ENCODE peak calls at places on chromosomes 2 and 18, in six cellular contexts. V is fibroblast of the aortic adventitia, D is epithelial cell of esophagus, O is endodermal cell, K is heart left ventricle, C is stomach. Y is an unnamed sample.

GRCh38 chr18:55634545-55634944 is 46.6 kb upstream of the TCF4 start:
- DNase-seq in O (no peak), C (no peak), V (peak; percentile 87), D (peak; percentile 88), K (no peak), Y (peak; percentile 84)

GRCh38 chr2:129396980-129397599 is 582.4 kb upstream of the RAB6C start:
- DNase-seq in C (no peak), O (peak; percentile 82), V (no peak), K (no peak), D (peak; percentile 70), Y (no peak)

GRCh38 chr2:163592954-163593622 is 142.7 kb downstream of the FIGN start:
- DNase-seq in O (no peak), K (no peak), V (no peak), D (no peak), C (no peak), Y (no peak)

GRCh38 chr2:127657232-127657595 is 11.3 kb downstream of the GPR17 start:
- DNase-seq in K (no peak), O (no peak), D (no peak), C (no peak), V (no peak), Y (no peak)

GRCh38 chr2:238423561-238424312 is 3.0 kb upstream of the ASB1 start:
- DNase-seq in D (peak; percentile 46), C (peak; percentile 13), O (no peak), V (no peak), K (no peak), Y (no peak)

GRCh38 chr18:46756172-46756558 is 688 bp downstream of the ST8SIA5 start:
- DNase-seq in V (no peak), K (no peak), O (peak; percentile 71), C (no peak), D (no peak), Y (no peak)

GRCh38 chr2:200860092-200860795 is 4.2 kb downstream of the CLK1 start:
- DNase-seq in O (no peak), C (no peak), K (no peak), D (peak; percentile 41), V (peak; percentile 74), Y (no peak)

GRCh38 chr2:219285894-219286425 is 6.8 kb downstream of the DNAJB2 start:
- DNase-seq in C (no peak), K (no peak), O (peak; percentile 91), V (peak; percentile 65), D (peak; percentile 83), Y (no peak)

GRCh38 chr2:211144078-211144477 is 587.7 kb downstream of the CPS1 start:
- DNase-seq in C (no peak), O (no peak), V (peak; percentile 89), D (peak; percentile 63), K (no peak), Y (no peak)

GRCh38 chr2:190408538-190409271 is 550 bp downstream of the MFSD6 start:
- DNase-seq in O (peak; percentile 74), V (no peak), K (peak; percentile 58), D (peak; percentile 38), C (peak; percentile 70), Y (no peak)

GRCh38 chr2:190407246-190407661 is 901 bp upstream of the MFSD6 start:
- DNase-seq in K (no peak), C (no peak), D (no peak), V (no peak), O (peak; percentile 55), Y (no peak)

GRCh38 chr2:190407662-190408537 is at the start of gene MFSD6:
- DNase-seq in C (peak; percentile 74), O (peak; percentile 79), D (peak; percentile 35), K (peak; percentile 67), V (no peak), Y (no peak)

GRCh38 chr2:190410171-190410570 is 2.0 kb downstream of the MFSD6 start:
- DNase-seq in K (no peak), V (no peak), D (no peak), O (no peak), C (no peak), Y (no peak)

GRCh38 chr2:190409616-190410015 is 1.5 kb downstream of the MFSD6 start:
- DNase-seq in O (no peak), V (no peak), K (no peak), C (no peak), D (no peak), Y (no peak)
- H3K4me3 ChIP-seq in O (no peak overlapping the region), V (no peak overlapping the region), K (peak overlapping the region; percentile 82), C (peak overlapping the region; percentile 77), D (peak overlapping the region; percentile 67), Y (no peak overlapping the region)

DNA sequence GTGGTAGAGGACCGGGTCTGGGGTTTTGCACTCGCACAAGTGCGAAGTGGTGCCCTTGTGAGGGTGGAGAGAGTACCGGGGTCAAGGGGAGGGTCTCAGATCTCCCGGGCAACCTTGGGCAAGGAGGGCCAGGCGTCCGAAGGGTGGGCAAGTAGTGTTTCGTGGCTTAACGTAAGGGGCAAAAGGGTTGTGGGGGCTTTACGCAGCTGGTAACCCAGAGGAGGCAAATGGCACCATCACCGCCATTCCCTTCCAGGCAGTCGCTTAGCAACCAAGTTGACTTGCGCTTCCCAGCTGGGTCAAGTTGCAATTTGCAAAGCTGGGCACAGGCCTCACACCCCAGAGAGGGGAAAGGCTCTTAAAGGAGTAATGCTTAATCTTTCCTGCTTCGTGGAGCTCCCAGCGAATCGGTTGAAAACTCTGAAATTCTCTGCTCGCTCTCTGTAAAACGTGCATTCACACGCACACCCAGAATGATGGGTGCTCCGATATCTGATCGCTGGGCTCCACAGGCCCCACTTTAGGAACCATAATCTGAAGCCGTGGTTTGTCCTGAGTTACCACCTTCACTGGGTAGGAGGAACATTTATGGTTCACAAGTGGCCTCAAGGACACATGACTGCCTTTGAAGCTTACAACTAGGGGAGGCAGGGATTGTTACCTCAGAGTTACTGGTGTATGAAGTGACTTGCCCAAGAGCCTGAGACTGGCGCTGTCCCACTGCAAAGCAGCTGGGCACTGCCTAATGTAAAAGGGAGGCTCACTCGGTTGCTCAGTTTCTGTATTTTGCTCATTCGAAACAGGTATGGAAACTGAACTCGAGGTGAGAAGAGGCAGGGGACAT is 127.9 kb downstream of the UXS1 start:
- DNase-seq in V (no peak), O (peak; percentile 70), D (no peak), K (no peak), C (no peak), Y (no peak)
- H3K4me3 ChIP-seq in V (no peak overlapping the region), O (peak overlapping the region; percentile 69), D (no peak overlapping the region), K (peak overlapping the region; percentile 47), C (peak overlapping the region; percentile 49), Y (no peak overlapping the region)

GRCh38 chr18:24214913-24215312 is 76.1 kb downstream of the CABYR start:
- DNase-seq in K (no peak), D (peak; percentile 10), V (no peak), C (no peak), O (no peak), Y (no peak)

GRCh38 chr18:24212939-24213338 is 74.1 kb downstream of the CABYR start:
- DNase-seq in K (no peak), C (no peak), D (peak; percentile 99), V (peak; percentile 72), O (no peak), Y (peak; percentile 42)

GRCh38 chr18:24219561-24220317 is 80.9 kb downstream of the CABYR start:
- DNase-seq in D (no peak), K (no peak), V (no peak), O (no peak), C (no peak), Y (no peak)

GRCh38 chr18:24209558-24209957 is 70.7 kb downstream of the CABYR start:
- DNase-seq in K (no peak), C (no peak), D (peak; percentile 59), O (no peak), V (no peak), Y (no peak)

GRCh38 chr18:24214144-24214543 is 75.3 kb downstream of the CABYR start:
- DNase-seq in V (no peak), O (no peak), D (no peak), C (no peak), K (no peak), Y (no peak)
- H3K4me3 ChIP-seq in V (no peak overlapping the region), O (no peak overlapping the region), D (no peak overlapping the region), C (no peak overlapping the region), K (no peak overlapping the region), Y (no peak overlapping the region)

GRCh38 chr2:181954538-181954883 is 31.1 kb upstream of the PPP1R1C start:
- DNase-seq in K (no peak), D (no peak), O (no peak), C (no peak), V (no peak), Y (no peak)

GRCh38 chr2:181952413-181953226 is 33.0 kb upstream of the PPP1R1C start:
- DNase-seq in C (no peak), D (no peak), K (no peak), V (no peak), O (no peak), Y (no peak)

GRCh38 chr2:181957668-181958067 is 28.0 kb upstream of the PPP1R1C start:
- DNase-seq in O (no peak), K (no peak), C (no peak), D (no peak), V (no peak), Y (no peak)

GRCh38 chr2:181955010-181955409 is 30.6 kb upstream of the PPP1R1C start:
- DNase-seq in D (peak; percentile 79), K (no peak), O (no peak), C (no peak), V (peak; percentile 67), Y (peak; percentile 16)

GRCh38 chr2:181953773-181954537 is 31.7 kb upstream of the PPP1R1C start:
- DNase-seq in D (peak; percentile 66), C (peak; percentile 73), O (peak; percentile 91), K (peak; percentile 45), V (peak; percentile 73), Y (peak; percentile 16)
- H3K4me3 ChIP-seq in D (no peak overlapping the region), C (peak overlapping the region; percentile 38), O (peak overlapping the region; percentile 68), K (peak overlapping the region; percentile 37), V (peak overlapping the region; percentile 34), Y (peak overlapping the region; percentile 35)